ENCODE peak calls at places on chromosome 1, in nine cellular contexts. One of them, this sample, is unnamed.

GRCh38 chr1:18955442-18956188 is 861 bp downstream of the IFFO2 start:
- DNase-seq in GM13976: peak; percentile 57
- DNase-seq in Calu3: peak; percentile 27
- DNase-seq in GM20000: peak; percentile 64
- DNase-seq in H9: peak; percentile 62
- DNase-seq in WTC11: peak; percentile 69
- DNase-seq in GM12878: no peak
- DNase-seq in HFF-Myc: no peak
- DNase-seq in fibroblast of pulmonary artery: no peak
- DNase-seq in this sample: peak; percentile 70

GRCh38 chr1:224185208-224185607 is 2.2 kb downstream of the DEGS1 start:
- DNase-seq in GM13976: no peak
- DNase-seq in HFF-Myc: no peak
- DNase-seq in WTC11: no peak
- DNase-seq in fibroblast of pulmonary artery: no peak
- DNase-seq in H9: no peak
- DNase-seq in GM12878: no peak
- DNase-seq in Calu3: no peak
- DNase-seq in GM20000: no peak
- DNase-seq in this sample: no peak

GRCh38 chr1:44505210-44505993 is 100.3 kb downstream of the RNF220 start:
- DNase-seq in WTC11: no peak
- DNase-seq in GM13976: no peak
- DNase-seq in GM20000: no peak
- DNase-seq in Calu3: no peak
- DNase-seq in H9: no peak
- DNase-seq in HFF-Myc: no peak
- DNase-seq in fibroblast of pulmonary artery: peak; percentile 60
- DNase-seq in GM12878: no peak
- DNase-seq in this sample: no peak

GRCh38 chr1:27139980-27140379 is 14.9 kb downstream of the SLC9A1 start:
- DNase-seq in GM13976: no peak
- DNase-seq in Calu3: no peak
- DNase-seq in WTC11: no peak
- DNase-seq in GM20000: no peak
- DNase-seq in GM12878: no peak
- DNase-seq in HFF-Myc: no peak
- DNase-seq in H9: no peak
- DNase-seq in fibroblast of pulmonary artery: no peak
- DNase-seq in this sample: no peak

GRCh38 chr1:244730153-244730933 is 77.4 kb downstream of the DESI2 start:
- DNase-seq in Calu3: peak; percentile 58
- DNase-seq in fibroblast of pulmonary artery: peak; percentile 52
- DNase-seq in H9: peak; percentile 51
- DNase-seq in GM12878: no peak
- DNase-seq in GM20000: peak; percentile 56
- DNase-seq in HFF-Myc: no peak
- DNase-seq in WTC11: peak; percentile 57
- DNase-seq in GM13976: peak; percentile 52
- DNase-seq in this sample: peak; percentile 45

GRCh38 chr1:208358681-208359080 is 114.5 kb upstream of the PLXNA2 start:
- DNase-seq in GM12878: no peak
- DNase-seq in H9: no peak
- DNase-seq in GM13976: no peak
- DNase-seq in GM20000: no peak
- DNase-seq in WTC11: no peak
- DNase-seq in HFF-Myc: no peak
- DNase-seq in Calu3: no peak
- DNase-seq in fibroblast of pulmonary artery: no peak
- DNase-seq in this sample: no peak

GRCh38 chr1:13469343-13469742 is 44.5 kb downstream of the LRRC38 start:
- DNase-seq in H9: peak; percentile 34
- DNase-seq in fibroblast of pulmonary artery: peak; percentile 13
- DNase-seq in Calu3: no peak
- DNase-seq in HFF-Myc: no peak
- DNase-seq in WTC11: peak; percentile 11
- DNase-seq in GM12878: no peak
- DNase-seq in GM20000: peak; percentile 24
- DNase-seq in GM13976: peak; percentile 54
- DNase-seq in this sample: no peak

GRCh38 chr1:88998716-88999115 is 6.3 kb upstream of the KYAT3 start:
- DNase-seq in Calu3: peak; percentile 35
- DNase-seq in H9: no peak
- DNase-seq in WTC11: no peak
- DNase-seq in GM12878: no peak
- DNase-seq in HFF-Myc: peak; percentile 63
- DNase-seq in GM13976: peak; percentile 51
- DNase-seq in fibroblast of pulmonary artery: peak; percentile 83
- DNase-seq in GM20000: peak; percentile 47
- DNase-seq in this sample: peak; percentile 29

GRCh38 chr1:230067871-230068814 is 1.1 kb downstream of the GALNT2 start:
- DNase-seq in GM12878: no peak
- DNase-seq in fibroblast of pulmonary artery: no peak
- DNase-seq in GM20000: peak; percentile 62
- DNase-seq in HFF-Myc: no peak
- DNase-seq in GM13976: peak; percentile 57
- DNase-seq in Calu3: peak; percentile 45
- DNase-seq in H9: no peak
- DNase-seq in WTC11: peak; percentile 47
- DNase-seq in this sample: peak; percentile 37

GRCh38 chr1:96927125-96927524 is 205.5 kb downstream of the PTBP2 start:
- DNase-seq in Calu3: no peak
- DNase-seq in H9: no peak
- DNase-seq in GM13976: no peak
- DNase-seq in GM12878: no peak
- DNase-seq in fibroblast of pulmonary artery: peak; percentile 29
- DNase-seq in HFF-Myc: no peak
- DNase-seq in GM20000: no peak
- DNase-seq in WTC11: no peak
- DNase-seq in this sample: peak; percentile 19

GRCh38 chr1:217620814-217621213 is 10.1 kb downstream of the GPATCH2 start:
- DNase-seq in GM20000: peak; percentile 71
- DNase-seq in WTC11: no peak
- DNase-seq in Calu3: no peak
- DNase-seq in GM13976: peak; percentile 63
- DNase-seq in HFF-Myc: no peak
- DNase-seq in fibroblast of pulmonary artery: no peak
- DNase-seq in H9: no peak
- DNase-seq in GM12878: peak; percentile 64
- DNase-seq in this sample: no peak

GRCh38 chr1:67889466-67889865 is 56.2 kb upstream of the GNG12 start:
- DNase-seq in fibroblast of pulmonary artery: no peak
- DNase-seq in GM20000: no peak
- DNase-seq in HFF-Myc: no peak
- DNase-seq in GM13976: no peak
- DNase-seq in GM12878: no peak
- DNase-seq in WTC11: no peak
- DNase-seq in Calu3: no peak
- DNase-seq in H9: no peak
- DNase-seq in this sample: no peak

GRCh38 chr1:110262296-110262695 is 52.2 kb downstream of the KCNC4 start:
- DNase-seq in fibroblast of pulmonary artery: no peak
- DNase-seq in GM13976: no peak
- DNase-seq in GM12878: no peak
- DNase-seq in HFF-Myc: no peak
- DNase-seq in H9: no peak
- DNase-seq in GM20000: no peak
- DNase-seq in WTC11: no peak
- DNase-seq in Calu3: no peak
- DNase-seq in this sample: no peak

GRCh38 chr1:110265186-110265585 is 55.1 kb downstream of the KCNC4 start:
- DNase-seq in WTC11: no peak
- DNase-seq in Calu3: no peak
- DNase-seq in H9: no peak
- DNase-seq in GM13976: no peak
- DNase-seq in GM12878: no peak
- DNase-seq in fibroblast of pulmonary artery: no peak
- DNase-seq in HFF-Myc: no peak
- DNase-seq in GM20000: no peak
- DNase-seq in this sample: no peak

GRCh38 chr1:110260194-110260593 is 50.1 kb downstream of the KCNC4 start:
- DNase-seq in Calu3: no peak
- DNase-seq in HFF-Myc: no peak
- DNase-seq in fibroblast of pulmonary artery: no peak
- DNase-seq in GM13976: no peak
- DNase-seq in GM20000: no peak
- DNase-seq in WTC11: no peak
- DNase-seq in H9: no peak
- DNase-seq in GM12878: no peak
- DNase-seq in this sample: no peak

GRCh38 chr1:110264430-110264829 is 54.3 kb downstream of the KCNC4 start:
- DNase-seq in GM12878: no peak
- DNase-seq in HFF-Myc: no peak
- DNase-seq in Calu3: no peak
- DNase-seq in WTC11: no peak
- DNase-seq in GM13976: no peak
- DNase-seq in GM20000: no peak
- DNase-seq in fibroblast of pulmonary artery: peak; percentile 18
- DNase-seq in H9: no peak
- DNase-seq in this sample: no peak

DNA sequence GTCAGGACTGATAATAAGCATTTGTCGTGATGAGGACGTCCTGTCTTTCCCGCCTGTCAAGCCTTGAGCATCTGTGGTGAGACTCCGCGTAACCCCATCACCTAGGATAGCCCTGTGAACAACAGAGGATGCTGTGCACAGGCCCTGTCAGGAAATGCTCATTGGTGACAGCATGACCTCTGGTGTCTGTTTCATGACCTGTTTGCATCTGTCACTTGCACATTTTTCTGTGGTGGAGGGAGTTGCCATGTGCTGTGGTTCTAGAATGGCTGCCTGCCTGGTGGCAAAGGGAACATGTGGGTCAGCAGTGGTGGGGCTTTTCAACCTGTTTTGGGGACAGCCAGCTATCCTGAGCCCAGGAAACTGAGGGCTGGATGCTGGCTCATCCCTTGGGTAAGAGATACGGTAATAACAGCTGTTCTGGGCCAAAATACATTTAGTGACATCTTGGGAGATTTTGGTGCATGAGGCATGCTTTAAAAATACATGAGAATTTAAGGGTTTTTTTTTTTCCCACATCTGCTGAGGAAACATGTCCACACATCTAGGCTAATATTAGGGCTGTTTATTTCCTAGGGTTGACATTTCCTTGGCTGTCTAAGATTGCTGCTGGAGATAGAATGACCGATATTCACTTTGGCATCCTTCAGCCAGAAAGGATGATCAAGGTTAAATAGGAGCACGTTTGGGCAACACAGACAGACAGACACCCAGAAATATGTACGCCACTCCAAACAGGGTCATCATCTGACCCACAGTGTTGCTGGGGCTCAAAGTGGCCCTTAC is 52.9 kb downstream of the KCNC4 start:
- DNase-seq in HFF-Myc: no peak
- DNase-seq in GM12878: no peak
- DNase-seq in GM13976: no peak
- DNase-seq in Calu3: no peak
- DNase-seq in GM20000: peak; percentile 28
- DNase-seq in WTC11: no peak
- DNase-seq in fibroblast of pulmonary artery: no peak
- DNase-seq in H9: no peak
- DNase-seq in this sample: peak; percentile 43
- TF ChIP-seq CTCF in HFF-Myc: no peak
- TF ChIP-seq CTCF in GM12878: no peak
- TF ChIP-seq CTCF in GM13976: no peak
- TF ChIP-seq CTCF in Calu3: no peak
- TF ChIP-seq CTCF in GM20000: no peak
- TF ChIP-seq CTCF in WTC11: no peak
- TF ChIP-seq CTCF in fibroblast of pulmonary artery: no peak
- TF ChIP-seq CTCF in H9: no peak
- TF ChIP-seq CTCF in this sample: no peak

GRCh38 chr1:107739651-107740050 is 225.3 kb downstream of the VAV3 start:
- DNase-seq in fibroblast of pulmonary artery: no peak
- DNase-seq in GM20000: no peak
- DNase-seq in Calu3: no peak
- DNase-seq in GM12878: no peak
- DNase-seq in H9: no peak
- DNase-seq in WTC11: no peak
- DNase-seq in HFF-Myc: no peak
- DNase-seq in GM13976: no peak
- DNase-seq in this sample: no peak
- TF ChIP-seq CTCF in fibroblast of pulmonary artery: no peak
- TF ChIP-seq CTCF in GM20000: no peak
- TF ChIP-seq CTCF in Calu3: no peak
- TF ChIP-seq CTCF in GM12878: no peak
- TF ChIP-seq CTCF in H9: peak; percentile 58
- TF ChIP-seq CTCF in WTC11: no peak
- TF ChIP-seq CTCF in HFF-Myc: peak; percentile 9
- TF ChIP-seq CTCF in GM13976: no peak
- TF ChIP-seq CTCF in this sample: no peak

GRCh38 chr1:210920716-210921694 is 212.9 kb downstream of the KCNH1 start:
- DNase-seq in Calu3: no peak
- DNase-seq in H9: no peak
- DNase-seq in WTC11: no peak
- DNase-seq in GM13976: no peak
- DNase-seq in GM20000: no peak
- DNase-seq in fibroblast of pulmonary artery: no peak
- DNase-seq in HFF-Myc: no peak
- DNase-seq in GM12878: no peak
- DNase-seq in this sample: no peak

GRCh38 chr1:210917560-210918214 is 216.3 kb downstream of the KCNH1 start:
- DNase-seq in Calu3: no peak
- DNase-seq in WTC11: no peak
- DNase-seq in HFF-Myc: no peak
- DNase-seq in H9: no peak
- DNase-seq in GM12878: no peak
- DNase-seq in fibroblast of pulmonary artery: no peak
- DNase-seq in GM13976: no peak
- DNase-seq in GM20000: no peak
- DNase-seq in this sample: no peak

GRCh38 chr1:210922666-210923065 is 211.3 kb downstream of the KCNH1 start:
- DNase-seq in WTC11: no peak
- DNase-seq in GM13976: no peak
- DNase-seq in GM20000: no peak
- DNase-seq in GM12878: no peak
- DNase-seq in fibroblast of pulmonary artery: no peak
- DNase-seq in HFF-Myc: no peak
- DNase-seq in Calu3: no peak
- DNase-seq in H9: no peak
- DNase-seq in this sample: no peak

GRCh38 chr1:210918893-210919292 is 215.1 kb downstream of the KCNH1 start:
- DNase-seq in WTC11: no peak
- DNase-seq in GM13976: no peak
- DNase-seq in fibroblast of pulmonary artery: no peak
- DNase-seq in GM20000: no peak
- DNase-seq in HFF-Myc: no peak
- DNase-seq in H9: no peak
- DNase-seq in Calu3: no peak
- DNase-seq in GM12878: no peak
- DNase-seq in this sample: no peak

GRCh38 chr1:210920258-210920657 is 213.7 kb downstream of the KCNH1 start:
- DNase-seq in GM20000: no peak
- DNase-seq in GM12878: no peak
- DNase-seq in GM13976: no peak
- DNase-seq in HFF-Myc: no peak
- DNase-seq in H9: no peak
- DNase-seq in fibroblast of pulmonary artery: no peak
- DNase-seq in Calu3: no peak
- DNase-seq in WTC11: no peak
- DNase-seq in this sample: no peak
- TF ChIP-seq CTCF in GM20000: no peak
- TF ChIP-seq CTCF in GM12878: no peak
- TF ChIP-seq CTCF in GM13976: no peak
- TF ChIP-seq CTCF in HFF-Myc: no peak
- TF ChIP-seq CTCF in H9: no peak
- TF ChIP-seq CTCF in fibroblast of pulmonary artery: no peak
- TF ChIP-seq CTCF in Calu3: no peak
- TF ChIP-seq CTCF in WTC11: no peak
- TF ChIP-seq CTCF in this sample: no peak

GRCh38 chr1:28581531-28582247 is 10.4 kb upstream of the RAB42 start:
- DNase-seq in GM20000: peak; percentile 93
- DNase-seq in Calu3: peak; percentile 96
- DNase-seq in H9: peak; percentile 94
- DNase-seq in GM13976: peak; percentile 98
- DNase-seq in fibroblast of pulmonary artery: peak; percentile 97
- DNase-seq in GM12878: peak; percentile 78
- DNase-seq in HFF-Myc: peak; percentile 84
- DNase-seq in WTC11: peak; percentile 95
- DNase-seq in this sample: peak; percentile 95
- TF ChIP-seq CTCF in GM20000: no peak
- TF ChIP-seq CTCF in Calu3: no peak
- TF ChIP-seq CTCF in H9: no peak
- TF ChIP-seq CTCF in GM13976: no peak
- TF ChIP-seq CTCF in fibroblast of pulmonary artery: no peak
- TF ChIP-seq CTCF in GM12878: peak; percentile 7
- TF ChIP-seq CTCF in HFF-Myc: no peak
- TF ChIP-seq CTCF in WTC11: no peak
- TF ChIP-seq CTCF in this sample: no peak